ENCODE peak calls at places on chromosomes 2 and 18, in eight cellular contexts. H is tibial nerve, Y is DND-41, L is progenitor cell of endocrine pancreas, A is body of pancreas, U is GM13976, K is nephron progenitor cell, B is fibroblast of villous mesenchyme. M is an unnamed sample.
A peak's percentile ranks its signal among the peaks of the same experiment; 100 is the strongest.

GRCh38 chr2:158904620-158905177 is 63.7 kb upstream of the TANC1 start:
- DNase-seq in H (no peak), Y (no peak), L (no peak), A (no peak), U (no peak), K (peak; percentile 42), B (peak; percentile 23), M (no peak)

GRCh38 chr2:217000406-217000805 is 140.5 kb upstream of the TNP1 start:
- DNase-seq in H (no peak), Y (no peak), L (no peak), A (no peak), U (no peak), K (no peak), B (no peak), M (no peak)

GRCh38 chr2:39858681-39859080 is 79.6 kb upstream of the THUMPD2 start:
- DNase-seq in H (no peak), Y (no peak), L (no peak), A (no peak), U (no peak), K (no peak), B (no peak), M (no peak)

GRCh38 chr2:201183373-201183742 is 417 bp downstream of the CASP10 start:
- DNase-seq in H (no peak), Y (no peak), L (no peak), A (no peak), U (no peak), K (no peak), B (no peak), M (no peak)

GRCh38 chr2:190887089-190887488 is 6.5 kb downstream of the GLS start:
- DNase-seq in H (no peak), Y (no peak), L (no peak), A (no peak), U (peak; percentile 25), K (no peak), B (peak; percentile 37), M (no peak)

GRCh38 chr18:29501952-29502351 is 1325.0 kb upstream of the CDH2 start:
- DNase-seq in H (no peak), Y (no peak), L (no peak), A (no peak), U (no peak), K (no peak), B (peak; percentile 35), M (no peak)

GRCh38 chr2:128381001-128381938 is 62.6 kb upstream of the HS6ST1 start:
- DNase-seq in H (no peak), Y (no peak), L (no peak), A (no peak), U (no peak), K (peak; percentile 70), B (peak; percentile 62), M (no peak)

GRCh38 chr18:59308201-59309014 is 10.0 kb downstream of the CPLX4 start:
- DNase-seq in H (peak; percentile 51), Y (no peak), L (peak; percentile 79), A (peak; percentile 77), U (peak; percentile 86), K (peak; percentile 88), B (peak; percentile 59), M (peak; percentile 71)

GRCh38 chr2:28094794-28095193 is 204.3 kb downstream of the BABAM2 start:
- DNase-seq in H (no peak), Y (no peak), L (no peak), A (no peak), U (no peak), K (no peak), B (no peak), M (no peak)

GRCh38 chr2:72078773-72079172 is 68.9 kb downstream of the CYP26B1 start:
- DNase-seq in H (no peak), Y (no peak), L (no peak), A (no peak), U (no peak), K (no peak), B (no peak), M (no peak)

GRCh38 chr2:136052374-136053362 is 65.3 kb downstream of the CXCR4 start:
- DNase-seq in H (no peak), Y (no peak), L (no peak), A (no peak), U (peak; percentile 38), K (no peak), B (no peak), M (peak; percentile 39)

GRCh38 chr2:138433995-138434991 is 67.3 kb upstream of the SPOPL start:
- DNase-seq in H (no peak), Y (no peak), L (no peak), A (no peak), U (no peak), K (no peak), B (no peak), M (no peak)

DNA sequence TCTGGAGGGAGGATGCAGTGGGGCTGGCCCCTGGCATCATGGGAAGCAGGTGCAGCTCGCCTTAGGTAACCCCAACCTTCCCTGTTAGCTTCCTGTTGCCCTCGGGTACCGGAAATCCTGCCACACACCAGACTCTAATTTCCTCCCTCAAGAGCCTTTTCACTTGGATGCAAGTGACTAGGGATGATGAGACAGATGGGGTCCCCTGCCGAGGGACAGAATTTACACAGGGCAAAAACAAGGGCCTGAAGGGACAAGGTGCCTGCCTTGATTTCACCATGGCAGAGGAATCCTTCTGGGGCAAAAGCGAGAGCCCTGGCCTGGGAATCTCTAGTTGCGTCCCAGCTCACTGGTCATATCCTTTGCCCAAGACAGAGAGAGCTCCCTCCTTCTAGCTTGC is 263.1 kb downstream of the LOXHD1 start:
- DNase-seq in H (no peak), Y (no peak), L (no peak), A (no peak), U (no peak), K (no peak), B (no peak), M (no peak)
- TF ChIP-seq CTCF in H (no peak), Y (no peak), L (no peak), A (no peak), U (no peak), K (no peak), B (no peak), M (no peak)

GRCh38 chr2:25312958-25313710 is 28.6 kb downstream of the DNMT3A start:
- DNase-seq in H (no peak), Y (no peak), L (no peak), A (no peak), U (no peak), K (no peak), B (no peak), M (peak; percentile 58)
- TF ChIP-seq CTCF in H (no peak), Y (no peak), L (no peak), A (no peak), U (no peak), K (no peak), B (no peak), M (no peak)

GRCh38 chr18:75169411-75169810 is 39.5 kb downstream of the PTGR3 start:
- DNase-seq in H (no peak), Y (no peak), L (no peak), A (no peak), U (no peak), K (no peak), B (no peak), M (no peak)

GRCh38 chr18:75172299-75173124 is 36.4 kb downstream of the PTGR3 start:
- DNase-seq in H (no peak), Y (no peak), L (no peak), A (no peak), U (no peak), K (no peak), B (no peak), M (no peak)

GRCh38 chr18:75168654-75169053 is 40.3 kb downstream of the PTGR3 start:
- DNase-seq in H (no peak), Y (no peak), L (no peak), A (no peak), U (no peak), K (no peak), B (no peak), M (no peak)

GRCh38 chr18:75170916-75171315 is 38.0 kb downstream of the PTGR3 start:
- DNase-seq in H (no peak), Y (no peak), L (no peak), A (no peak), U (no peak), K (no peak), B (no peak), M (no peak)

DNA sequence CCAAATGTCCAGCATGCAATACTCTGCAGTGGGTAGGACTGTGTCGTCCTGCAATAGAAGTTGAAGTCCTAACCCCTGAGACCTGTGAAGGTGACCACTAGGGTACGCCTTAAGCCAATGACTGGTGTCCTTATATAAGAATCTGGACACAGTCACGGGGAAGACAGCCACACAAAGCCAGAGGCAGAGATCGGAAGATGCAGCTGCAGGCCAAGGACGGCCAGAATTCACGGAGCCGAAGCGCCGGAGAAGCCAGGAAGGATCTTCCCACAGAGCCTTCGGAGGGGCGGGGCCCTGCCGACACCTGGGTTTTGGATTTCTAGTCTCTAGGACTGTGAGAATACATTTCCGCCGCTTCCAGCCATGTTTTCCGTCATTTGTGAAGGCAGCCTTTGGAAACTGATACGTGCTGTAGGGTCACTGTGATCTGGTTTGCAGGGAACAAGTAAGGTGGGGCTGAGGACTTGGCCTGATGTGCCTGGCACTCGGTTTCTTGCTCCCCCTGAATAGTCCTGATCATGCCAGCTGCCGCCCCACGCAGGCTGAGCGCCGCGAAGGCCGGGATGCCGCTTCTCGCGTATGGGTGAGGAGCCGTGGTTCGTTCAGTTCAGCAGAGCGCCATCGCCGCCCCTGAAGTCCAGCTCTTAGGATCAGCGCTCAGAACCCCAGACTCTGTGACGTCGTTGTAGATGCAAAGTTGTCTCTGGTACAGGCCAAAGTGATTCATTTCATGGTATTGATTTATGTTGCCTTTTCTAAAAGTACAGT is 38.7 kb downstream of the PTGR3 start:
- DNase-seq in H (no peak), Y (no peak), L (no peak), A (no peak), U (no peak), K (no peak), B (no peak), M (no peak)
- TF ChIP-seq CTCF in H (no peak), Y (no peak), L (no peak), A (peak; percentile 16), U (no peak), K (no peak), B (no peak), M (no peak)

GRCh38 chr2:10680214-10680613 is 9.6 kb downstream of the NOL10 start:
- DNase-seq in H (no peak), Y (no peak), L (no peak), A (no peak), U (no peak), K (no peak), B (no peak), M (no peak)

GRCh38 chr2:10680957-10681356 is 8.8 kb downstream of the NOL10 start:
- DNase-seq in H (no peak), Y (no peak), L (no peak), A (no peak), U (no peak), K (no peak), B (no peak), M (no peak)

GRCh38 chr2:10675126-10675525 is 14.6 kb downstream of the NOL10 start:
- DNase-seq in H (no peak), Y (peak; percentile 50), L (no peak), A (no peak), U (no peak), K (no peak), B (no peak), M (no peak)

GRCh38 chr2:10678225-10678624 is 11.6 kb downstream of the NOL10 start:
- DNase-seq in H (no peak), Y (no peak), L (no peak), A (no peak), U (no peak), K (no peak), B (no peak), M (no peak)
- TF ChIP-seq CTCF in H (no peak), Y (peak; percentile 33), L (peak; percentile 42), A (no peak), U (no peak), K (peak; percentile 19), B (peak; percentile 30), M (peak; percentile 32)

GRCh38 chr18:1057367-1057766 is 152.7 kb downstream of the ADCYAP1 start:
- DNase-seq in H (no peak), Y (no peak), L (no peak), A (no peak), U (no peak), K (no peak), B (no peak), M (no peak)

GRCh38 chr18:1062592-1062991 is 157.9 kb downstream of the ADCYAP1 start:
- DNase-seq in H (no peak), Y (no peak), L (no peak), A (no peak), U (no peak), K (no peak), B (peak; percentile 14), M (no peak)
- TF ChIP-seq CTCF in H (no peak), Y (peak; percentile 24), L (no peak), A (no peak), U (no peak), K (no peak), B (peak; percentile 39), M (no peak)

M was measured in activated CD8-positive, alpha-beta T cell treated with anti-CD3 and anti-CD28 coated beads for 36 hours.